ENCODE peak calls at places on chromosome 6, in nine cellular contexts. One of them, this sample, is unnamed.

GRCh38 chr6:80249897-80250296 is 143.4 kb downstream of the BCKDHB start:
- DNase-seq in CD8-positive, alpha-beta T cell: no peak
- DNase-seq in A673: no peak
- DNase-seq in IMR-90: no peak
- DNase-seq in sigmoid colon: no peak
- DNase-seq in MM.1S: no peak
- DNase-seq in DND-41: no peak
- DNase-seq in adrenal gland: no peak
- DNase-seq in CD4-positive, alpha-beta T cell: no peak
- DNase-seq in this sample: no peak

GRCh38 chr6:7904654-7905319 is 5.8 kb downstream of the TXNDC5 start:
- DNase-seq in CD8-positive, alpha-beta T cell: no peak
- DNase-seq in A673: no peak
- DNase-seq in IMR-90: no peak
- DNase-seq in sigmoid colon: no peak
- DNase-seq in MM.1S: peak; percentile 40
- DNase-seq in DND-41: no peak
- DNase-seq in adrenal gland: no peak
- DNase-seq in CD4-positive, alpha-beta T cell: no peak
- DNase-seq in this sample: no peak

GRCh38 chr6:105832358-105832757 is 253.8 kb upstream of the PRDM1 start:
- DNase-seq in CD8-positive, alpha-beta T cell: no peak
- DNase-seq in A673: no peak
- DNase-seq in IMR-90: no peak
- DNase-seq in sigmoid colon: no peak
- DNase-seq in MM.1S: no peak
- DNase-seq in DND-41: no peak
- DNase-seq in adrenal gland: no peak
- DNase-seq in CD4-positive, alpha-beta T cell: no peak
- DNase-seq in this sample: no peak

GRCh38 chr6:119713903-119714302 is 364.3 kb upstream of the MAN1A1 start:
- DNase-seq in CD8-positive, alpha-beta T cell: no peak
- DNase-seq in A673: no peak
- DNase-seq in IMR-90: no peak
- DNase-seq in sigmoid colon: no peak
- DNase-seq in MM.1S: no peak
- DNase-seq in DND-41: no peak
- DNase-seq in adrenal gland: no peak
- DNase-seq in CD4-positive, alpha-beta T cell: no peak
- DNase-seq in this sample: no peak

GRCh38 chr6:163533443-163533842 is 118.9 kb downstream of the QKI start:
- DNase-seq in CD8-positive, alpha-beta T cell: no peak
- DNase-seq in A673: no peak
- DNase-seq in IMR-90: peak; percentile 97
- DNase-seq in sigmoid colon: no peak
- DNase-seq in MM.1S: no peak
- DNase-seq in DND-41: no peak
- DNase-seq in adrenal gland: no peak
- DNase-seq in CD4-positive, alpha-beta T cell: no peak
- DNase-seq in this sample: no peak

GRCh38 chr6:53439556-53439955 is 90.8 kb upstream of the ELOVL5 start:
- DNase-seq in CD8-positive, alpha-beta T cell: no peak
- DNase-seq in A673: no peak
- DNase-seq in IMR-90: peak; percentile 59
- DNase-seq in sigmoid colon: no peak
- DNase-seq in MM.1S: no peak
- DNase-seq in DND-41: no peak
- DNase-seq in adrenal gland: no peak
- DNase-seq in CD4-positive, alpha-beta T cell: no peak
- DNase-seq in this sample: no peak

GRCh38 chr6:157946865-157947532 is 34.7 kb upstream of the SYNJ2 start:
- DNase-seq in CD8-positive, alpha-beta T cell: no peak
- DNase-seq in A673: peak; percentile 41
- DNase-seq in IMR-90: peak; percentile 10
- DNase-seq in sigmoid colon: no peak
- DNase-seq in MM.1S: peak; percentile 12
- DNase-seq in DND-41: no peak
- DNase-seq in adrenal gland: no peak
- DNase-seq in CD4-positive, alpha-beta T cell: no peak
- DNase-seq in this sample: no peak

GRCh38 chr6:125570546-125570945 is 178.9 kb upstream of the HEY2 start:
- DNase-seq in CD8-positive, alpha-beta T cell: no peak
- DNase-seq in A673: no peak
- DNase-seq in IMR-90: no peak
- DNase-seq in sigmoid colon: no peak
- DNase-seq in MM.1S: no peak
- DNase-seq in DND-41: no peak
- DNase-seq in adrenal gland: no peak
- DNase-seq in CD4-positive, alpha-beta T cell: no peak
- DNase-seq in this sample: no peak

GRCh38 chr6:127207591-127208120 is 59.0 kb upstream of the RNF146 start:
- DNase-seq in CD8-positive, alpha-beta T cell: no peak
- DNase-seq in A673: peak; percentile 47
- DNase-seq in IMR-90: peak; percentile 61
- DNase-seq in sigmoid colon: no peak
- DNase-seq in MM.1S: no peak
- DNase-seq in DND-41: no peak
- DNase-seq in adrenal gland: no peak
- DNase-seq in CD4-positive, alpha-beta T cell: no peak
- DNase-seq in this sample: no peak

GRCh38 chr6:127202676-127203075 is 64.0 kb upstream of the RNF146 start:
- DNase-seq in CD8-positive, alpha-beta T cell: no peak
- DNase-seq in A673: no peak
- DNase-seq in IMR-90: no peak
- DNase-seq in sigmoid colon: no peak
- DNase-seq in MM.1S: no peak
- DNase-seq in DND-41: no peak
- DNase-seq in adrenal gland: no peak
- DNase-seq in CD4-positive, alpha-beta T cell: no peak
- DNase-seq in this sample: no peak

GRCh38 chr6:127205031-127205430 is 61.6 kb upstream of the RNF146 start:
- DNase-seq in CD8-positive, alpha-beta T cell: no peak
- DNase-seq in A673: no peak
- DNase-seq in IMR-90: peak; percentile 7
- DNase-seq in sigmoid colon: no peak
- DNase-seq in MM.1S: no peak
- DNase-seq in DND-41: no peak
- DNase-seq in adrenal gland: no peak
- DNase-seq in CD4-positive, alpha-beta T cell: no peak
- DNase-seq in this sample: no peak

GRCh38 chr6:127204278-127204677 is 62.4 kb upstream of the RNF146 start:
- DNase-seq in CD8-positive, alpha-beta T cell: no peak
- DNase-seq in A673: no peak
- DNase-seq in IMR-90: no peak
- DNase-seq in sigmoid colon: no peak
- DNase-seq in MM.1S: no peak
- DNase-seq in DND-41: no peak
- DNase-seq in adrenal gland: no peak
- DNase-seq in CD4-positive, alpha-beta T cell: no peak
- DNase-seq in this sample: no peak

GRCh38 chr6:127206531-127207065 is 60.1 kb upstream of the RNF146 start:
- DNase-seq in CD8-positive, alpha-beta T cell: no peak
- DNase-seq in A673: no peak
- DNase-seq in IMR-90: peak; percentile 12
- DNase-seq in sigmoid colon: no peak
- DNase-seq in MM.1S: no peak
- DNase-seq in DND-41: no peak
- DNase-seq in adrenal gland: no peak
- DNase-seq in CD4-positive, alpha-beta T cell: no peak
- DNase-seq in this sample: no peak
- H3K27ac ChIP-seq in CD8-positive, alpha-beta T cell: no peak overlapping the region
- H3K27ac ChIP-seq in A673: no peak overlapping the region
- H3K27ac ChIP-seq in IMR-90: no peak overlapping the region
- H3K27ac ChIP-seq in sigmoid colon: no peak overlapping the region
- H3K27ac ChIP-seq in MM.1S: no peak overlapping the region
- H3K27ac ChIP-seq in DND-41: no peak overlapping the region
- H3K27ac ChIP-seq in adrenal gland: no peak overlapping the region
- H3K27ac ChIP-seq in CD4-positive, alpha-beta T cell: no peak overlapping the region
- H3K27ac ChIP-seq in this sample: no peak overlapping the region

DNA sequence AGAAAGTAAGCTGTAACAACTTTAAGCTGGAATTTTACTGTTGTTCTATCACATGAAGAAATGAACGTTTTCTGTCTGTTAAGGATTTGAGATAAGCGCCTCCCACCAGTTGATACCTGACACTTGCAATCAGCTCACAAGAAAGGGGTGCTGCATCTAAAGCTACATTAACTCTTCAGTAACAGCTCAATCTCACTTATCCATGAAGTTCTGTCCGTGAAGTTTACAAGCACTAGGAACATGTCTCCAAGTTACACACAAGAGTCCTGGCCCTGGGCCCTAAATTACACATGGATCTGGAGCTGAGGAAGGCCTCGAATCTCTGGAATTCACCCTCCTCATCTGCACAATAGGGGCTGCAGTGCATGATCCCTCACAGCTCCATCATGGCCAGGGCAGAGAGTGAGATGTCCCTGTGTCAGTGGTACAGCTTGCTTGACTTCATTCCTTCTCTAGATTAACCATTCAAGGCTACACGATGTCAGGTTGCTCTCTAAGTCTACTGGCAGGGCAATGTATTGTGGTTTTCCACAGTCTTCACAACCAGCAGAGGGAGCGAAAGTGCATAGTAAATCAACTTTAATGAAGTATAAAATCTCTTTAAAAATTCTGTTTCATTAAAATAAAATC is 182.4 kb upstream of the MCHR2 start:
- DNase-seq in CD8-positive, alpha-beta T cell: no peak
- DNase-seq in A673: peak; percentile 34
- DNase-seq in IMR-90: peak; percentile 74
- DNase-seq in sigmoid colon: no peak
- DNase-seq in MM.1S: peak; percentile 9
- DNase-seq in DND-41: peak; percentile 48
- DNase-seq in adrenal gland: no peak
- DNase-seq in CD4-positive, alpha-beta T cell: no peak
- DNase-seq in this sample: no peak
- TF ChIP-seq CTCF in CD8-positive, alpha-beta T cell: no peak
- TF ChIP-seq CTCF in A673: peak; percentile 60
- TF ChIP-seq CTCF in IMR-90: peak; percentile 58
- TF ChIP-seq CTCF in sigmoid colon: no peak
- TF ChIP-seq CTCF in MM.1S: peak; percentile 43
- TF ChIP-seq CTCF in DND-41: peak; percentile 75
- TF ChIP-seq CTCF in adrenal gland: no peak
- TF ChIP-seq CTCF in CD4-positive, alpha-beta T cell: no peak
- TF ChIP-seq CTCF in this sample: no peak

GRCh38 chr6:29442670-29443184 is 3.6 kb downstream of the OR10C1 start:
- DNase-seq in CD8-positive, alpha-beta T cell: no peak
- DNase-seq in A673: no peak
- DNase-seq in IMR-90: no peak
- DNase-seq in sigmoid colon: no peak
- DNase-seq in MM.1S: no peak
- DNase-seq in DND-41: no peak
- DNase-seq in adrenal gland: no peak
- DNase-seq in CD4-positive, alpha-beta T cell: no peak
- DNase-seq in this sample: no peak

GRCh38 chr6:29451471-29452193 is 5.2 kb downstream of the OR11A1 start:
- DNase-seq in CD8-positive, alpha-beta T cell: no peak
- DNase-seq in A673: no peak
- DNase-seq in IMR-90: no peak
- DNase-seq in sigmoid colon: no peak
- DNase-seq in MM.1S: no peak
- DNase-seq in DND-41: no peak
- DNase-seq in adrenal gland: no peak
- DNase-seq in CD4-positive, alpha-beta T cell: no peak
- DNase-seq in this sample: no peak

GRCh38 chr6:29447670-29448069 is 8.6 kb downstream of the OR10C1 start:
- DNase-seq in CD8-positive, alpha-beta T cell: no peak
- DNase-seq in A673: peak; percentile 13
- DNase-seq in IMR-90: no peak
- DNase-seq in sigmoid colon: no peak
- DNase-seq in MM.1S: no peak
- DNase-seq in DND-41: no peak
- DNase-seq in adrenal gland: no peak
- DNase-seq in CD4-positive, alpha-beta T cell: no peak
- DNase-seq in this sample: no peak
- H3K27ac ChIP-seq in CD8-positive, alpha-beta T cell: no peak overlapping the region
- H3K27ac ChIP-seq in A673: no peak overlapping the region
- H3K27ac ChIP-seq in IMR-90: no peak overlapping the region
- H3K27ac ChIP-seq in sigmoid colon: no peak overlapping the region
- H3K27ac ChIP-seq in MM.1S: no peak overlapping the region
- H3K27ac ChIP-seq in DND-41: no peak overlapping the region
- H3K27ac ChIP-seq in adrenal gland: no peak overlapping the region
- H3K27ac ChIP-seq in CD4-positive, alpha-beta T cell: no peak overlapping the region
- H3K27ac ChIP-seq in this sample: no peak overlapping the region

DNA sequence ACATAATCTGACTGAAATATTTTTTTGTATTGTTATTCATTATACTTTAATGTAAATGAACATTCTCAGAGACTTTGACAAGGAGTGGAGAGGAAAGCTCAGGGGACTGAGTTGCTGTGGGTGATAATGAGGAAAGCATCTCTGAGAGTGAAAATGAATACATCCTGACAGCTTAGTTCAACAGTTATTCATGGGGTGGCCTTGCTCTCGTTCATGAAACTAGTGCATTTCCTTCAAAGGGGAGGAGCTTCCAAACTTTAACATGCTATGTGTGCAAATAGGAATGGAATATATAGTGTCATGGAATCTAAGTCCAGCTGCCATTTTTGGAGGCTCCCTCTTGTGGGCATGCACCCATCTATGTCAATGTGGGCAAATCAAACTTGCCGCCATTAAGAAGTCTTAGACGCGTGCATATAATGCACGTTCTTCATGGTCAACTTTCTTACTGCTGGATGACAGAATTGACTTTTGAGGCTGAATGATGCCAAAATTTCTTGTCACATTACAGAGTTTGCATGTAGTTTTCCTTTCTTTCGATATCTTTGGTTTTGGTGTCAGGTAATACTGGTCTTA is 124.3 kb upstream of the TMEM170B start:
- DNase-seq in CD8-positive, alpha-beta T cell: no peak
- DNase-seq in A673: no peak
- DNase-seq in IMR-90: no peak
- DNase-seq in sigmoid colon: no peak
- DNase-seq in MM.1S: no peak
- DNase-seq in DND-41: no peak
- DNase-seq in adrenal gland: no peak
- DNase-seq in CD4-positive, alpha-beta T cell: no peak
- DNase-seq in this sample: no peak
- TF ChIP-seq CTCF in CD8-positive, alpha-beta T cell: no peak
- TF ChIP-seq CTCF in A673: peak; percentile 37
- TF ChIP-seq CTCF in IMR-90: no peak
- TF ChIP-seq CTCF in sigmoid colon: no peak
- TF ChIP-seq CTCF in MM.1S: peak; percentile 3
- TF ChIP-seq CTCF in DND-41: no peak
- TF ChIP-seq CTCF in adrenal gland: no peak
- TF ChIP-seq CTCF in CD4-positive, alpha-beta T cell: no peak
- TF ChIP-seq CTCF in this sample: no peak

DNA sequence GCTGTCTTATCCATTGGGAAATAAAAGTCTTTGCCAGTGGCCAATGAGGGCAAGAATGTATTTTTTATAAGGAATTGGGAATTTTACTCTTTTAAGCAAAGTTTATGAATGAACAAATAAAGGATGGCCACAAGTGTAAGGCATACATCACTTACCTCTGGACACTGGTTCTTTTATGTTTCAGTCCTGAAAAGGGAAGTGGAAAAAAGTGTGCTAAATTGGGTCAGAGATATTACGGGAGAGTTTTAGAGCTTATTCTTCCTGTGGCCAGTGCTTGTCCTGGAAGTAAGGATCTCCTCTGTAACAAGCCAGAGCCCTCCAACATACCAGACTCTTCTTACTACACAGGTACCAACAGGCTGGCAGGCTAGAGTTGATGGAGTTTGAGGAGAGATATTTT is 22.5 kb upstream of the RIPK1 start:
- DNase-seq in CD8-positive, alpha-beta T cell: no peak
- DNase-seq in A673: no peak
- DNase-seq in IMR-90: no peak
- DNase-seq in sigmoid colon: no peak
- DNase-seq in MM.1S: no peak
- DNase-seq in DND-41: no peak
- DNase-seq in adrenal gland: no peak
- DNase-seq in CD4-positive, alpha-beta T cell: no peak
- DNase-seq in this sample: no peak
- H3K27ac ChIP-seq in CD8-positive, alpha-beta T cell: no peak overlapping the region
- H3K27ac ChIP-seq in A673: no peak overlapping the region
- H3K27ac ChIP-seq in IMR-90: no peak overlapping the region
- H3K27ac ChIP-seq in sigmoid colon: no peak overlapping the region
- H3K27ac ChIP-seq in MM.1S: no peak overlapping the region
- H3K27ac ChIP-seq in DND-41: no peak overlapping the region
- H3K27ac ChIP-seq in adrenal gland: no peak overlapping the region
- H3K27ac ChIP-seq in CD4-positive, alpha-beta T cell: no peak overlapping the region
- H3K27ac ChIP-seq in this sample: no peak overlapping the region